ENCODE peak calls at places on chromosomes 5 and 9, in eight cellular contexts. M is HCT116, D is HepG2, Q is GM12878, P is K562, R is HL-60, I is Panc1, K is SK-N-SH. S is an unnamed sample.

GRCh38 chr9:77916410-77916819 is 115.2 kb downstream of the GNAQ start:
- DNase-seq in P (no peak), R (no peak), K (no peak), I (no peak), M (no peak), Q (peak), D (no peak), S (no peak)

GRCh38 chr9:86868611-86869010 is 78.7 kb downstream of the GAS1 start:
- DNase-seq in R (no peak), M (no peak), I (no peak), P (no peak), K (no peak), D (no peak), Q (no peak), S (no peak)

GRCh38 chr9:5563886-5564285 is 53.6 kb downstream of the PDCD1LG2 start:
- DNase-seq in K (no peak), M (no peak), D (no peak), I (no peak), P (no peak), R (no peak), Q (no peak), S (no peak)

GRCh38 chr5:79205965-79206364 is 30.0 kb upstream of the JMY start:
- DNase-seq in M (no peak), R (no peak), Q (no peak), K (no peak), I (no peak), D (no peak), P (no peak), S (no peak)

GRCh38 chr9:137973829-137974416 is 96.3 kb downstream of the CACNA1B start:
- DNase-seq in R (no peak), D (no peak), I (no peak), Q (no peak), K (no peak), P (no peak), M (no peak), S (no peak)

GRCh38 chr9:113626735-113627495 is 163.4 kb downstream of the RGS3 start:
- DNase-seq in R (no peak), K (no peak), Q (no peak), M (no peak), P (no peak), I (no peak), D (no peak), S (no peak)

GRCh38 chr5:138697720-138698360 is 55.4 kb upstream of the CTNNA1 start:
- DNase-seq in P (no peak), R (no peak), K (peak), I (no peak), Q (no peak), M (no peak), D (no peak), S (no peak)

GRCh38 chr9:89923961-89924504 is 319.2 kb downstream of the GADD45G start:
- DNase-seq in I (no peak), D (peak), M (no peak), K (no peak), Q (no peak), P (peak), R (no peak), S (peak)

GRCh38 chr5:54658014-54658413 is 140.5 kb downstream of the SNX18 start:
- DNase-seq in K (no peak), Q (no peak), M (no peak), I (no peak), P (no peak), R (no peak), D (no peak), S (no peak)

GRCh38 chr9:121718063-121718462 is 66.6 kb downstream of the DAB2IP start:
- DNase-seq in P (no peak), K (peak), M (no peak), Q (no peak), I (no peak), D (no peak), R (no peak), S (no peak)

GRCh38 chr5:162719720-162720119 is 652.1 kb downstream of the GABRG2 start:
- DNase-seq in D (no peak), P (no peak), K (no peak), M (no peak), Q (no peak), I (no peak), R (no peak), S (no peak)

GRCh38 chr9:6405371-6405770 is 7.6 kb upstream of the UHRF2 start:
- DNase-seq in R (peak), D (no peak), K (no peak), Q (no peak), I (no peak), P (no peak), M (no peak), S (no peak)

GRCh38 chr9:128790536-128790935 is 3.5 kb downstream of the TBC1D13 start:
- DNase-seq in D (no peak), I (no peak), P (no peak), M (no peak), K (no peak), Q (no peak), R (no peak), S (no peak)

GRCh38 chr5:172107606-172108005 is 80.4 kb downstream of the STK10 start:
- DNase-seq in M (no peak), I (no peak), P (no peak), Q (no peak), D (no peak), R (no peak), K (no peak), S (no peak)

GRCh38 chr5:116528519-116529234 is 45.9 kb downstream of the SEMA6A start:
- DNase-seq in K (peak), P (no peak), Q (no peak), M (no peak), I (no peak), R (no peak), D (no peak), S (no peak)

GRCh38 chr5:154829589-154830218 is 20.7 kb downstream of the FAXDC2 start:
- DNase-seq in M (peak), P (no peak), K (no peak), R (no peak), D (no peak), Q (no peak), I (no peak), S (no peak)

GRCh38 chr9:89955144-89955543 is 350.3 kb downstream of the GADD45G start:
- DNase-seq in P (no peak), R (no peak), K (no peak), M (no peak), I (no peak), Q (no peak), D (no peak), S (no peak)

GRCh38 chr5:13957032-13957645 is 12.7 kb upstream of the DNAH5 start:
- DNase-seq in P (peak), M (peak), Q (no peak), D (peak), K (peak), R (no peak), I (peak), S (peak)

GRCh38 chr5:103624035-103624461 is 61.5 kb upstream of the NUDT12 start:
- DNase-seq in D (no peak), P (no peak), R (no peak), K (no peak), M (no peak), I (no peak), Q (no peak), S (no peak)

GRCh38 chr5:2756211-2756746 is 4.8 kb upstream of the IRX2 start:
- DNase-seq in I (no peak), D (no peak), R (no peak), M (no peak), P (no peak), Q (no peak), K (no peak), S (peak)

GRCh38 chr5:154207204-154207603 is 16.7 kb downstream of the GALNT10 start:
- DNase-seq in D (peak), Q (no peak), P (no peak), M (no peak), K (no peak), I (no peak), R (no peak), S (no peak)

GRCh38 chr9:21688108-21689102 is 114.0 kb upstream of the MTAP start:
- DNase-seq in I (peak), P (no peak), R (no peak), K (no peak), Q (no peak), M (no peak), D (no peak), S (no peak)

GRCh38 chr9:21687351-21687750 is 115.1 kb upstream of the MTAP start:
- DNase-seq in M (no peak), R (no peak), I (no peak), Q (no peak), K (no peak), P (no peak), D (no peak), S (no peak)

GRCh38 chr9:21689851-21690250 is 112.6 kb upstream of the MTAP start:
- DNase-seq in P (no peak), K (no peak), R (no peak), D (no peak), Q (no peak), M (no peak), I (no peak), S (no peak)

GRCh38 chr9:21692390-21692789 is 110.0 kb upstream of the MTAP start:
- DNase-seq in P (no peak), I (no peak), R (no peak), Q (no peak), K (no peak), D (no peak), M (no peak), S (no peak)

DNA sequence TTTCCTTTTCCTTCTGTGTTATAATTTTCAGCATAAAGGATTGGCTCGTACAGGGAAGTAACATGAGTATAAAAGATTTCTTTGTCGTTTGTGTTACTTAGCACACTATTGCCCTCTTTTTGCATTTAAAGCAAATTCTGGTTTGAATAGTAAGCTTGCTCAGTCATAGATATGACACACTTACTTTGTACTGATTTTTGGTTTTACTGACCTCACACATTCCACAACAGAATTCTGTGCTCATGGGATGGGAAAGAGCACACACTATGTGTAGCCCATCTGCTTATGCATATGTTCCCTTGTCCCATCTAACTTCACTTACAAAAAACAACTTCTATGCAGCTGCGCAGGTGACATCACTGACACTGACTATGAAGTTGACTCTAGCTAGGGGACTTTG is 111.9 kb upstream of the MTAP start:
- DNase-seq in I (no peak), K (no peak), D (no peak), P (no peak), M (no peak), R (no peak), Q (no peak), S (no peak)
- H3K4me3 ChIP-seq in I (no peak), K (no peak), D (no peak), P (no peak), M (no peak), R (no peak), Q (no peak), S (no peak)

DNA sequence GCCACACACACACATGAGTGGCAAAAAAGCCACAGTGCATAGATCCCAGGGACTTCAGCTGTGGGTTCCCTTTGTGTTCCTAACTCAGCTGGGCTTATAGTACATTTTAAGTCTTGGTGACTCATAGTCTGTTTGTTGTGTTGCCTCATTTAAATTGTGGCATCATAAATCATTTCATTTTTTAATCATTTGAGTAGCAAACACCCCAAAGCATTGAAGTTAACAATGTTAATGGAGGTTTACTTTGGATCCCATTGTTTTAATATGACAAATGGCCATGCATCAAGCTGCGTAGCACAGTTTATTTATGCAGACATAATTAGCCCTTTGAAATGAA is 36.1 kb downstream of the PRDM6 start:
- DNase-seq in Q (no peak), R (no peak), M (no peak), D (no peak), I (no peak), K (no peak), P (no peak), S (no peak)
- TF ChIP-seq POLR2AphosphoS5 in Q (no peak), R (no peak), M (no peak), D (no peak), I (no peak), K (no peak), P (no peak), S (no peak)

DNA sequence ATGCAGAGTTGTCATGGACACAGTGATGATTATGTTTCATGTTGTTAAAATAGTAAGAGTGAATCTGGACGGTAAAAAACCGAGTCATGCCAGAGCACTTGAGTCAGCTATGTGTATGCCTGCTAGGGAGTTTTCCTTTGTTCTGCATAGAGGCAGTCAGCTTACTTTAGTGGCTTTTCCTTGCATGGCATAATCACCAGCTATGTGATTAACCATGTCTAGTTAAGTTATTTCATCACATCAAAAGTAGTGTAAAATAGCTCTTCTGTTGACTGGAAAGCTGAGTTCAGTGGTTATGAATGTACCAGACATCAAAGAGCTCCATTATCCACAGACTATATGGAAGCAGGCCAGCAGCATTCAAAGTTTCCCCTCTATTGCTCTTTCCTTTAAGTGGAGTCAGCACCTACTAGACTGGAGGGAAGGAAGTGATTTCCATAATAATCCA is 989.8 kb downstream of the TLE1 start:
- DNase-seq in Q (no peak), D (no peak), M (no peak), R (no peak), K (no peak), P (no peak), I (no peak), S (peak)
- TF ChIP-seq REST in Q (no peak), D (no peak), M (no peak), R (no peak), K (no peak), P (no peak), I (no peak), S (no peak)

GRCh38 chr5:135319928-135320606 is 79.0 kb downstream of the MACROH2A1 start:
- DNase-seq in P (no peak), I (no peak), Q (no peak), K (no peak), R (no peak), D (no peak), M (no peak), S (peak)

GRCh38 chr5:135318924-135319323 is 80.1 kb downstream of the MACROH2A1 start:
- DNase-seq in R (no peak), D (no peak), M (no peak), P (no peak), Q (no peak), K (no peak), I (no peak), S (no peak)

GRCh38 chr5:135318037-135318436 is 81.0 kb downstream of the MACROH2A1 start:
- DNase-seq in I (no peak), M (no peak), P (no peak), R (no peak), K (no peak), D (no peak), Q (no peak), S (no peak)

GRCh38 chr5:135320718-135321484 is 78.1 kb downstream of the MACROH2A1 start:
- DNase-seq in D (no peak), M (no peak), P (no peak), Q (no peak), I (no peak), R (no peak), K (no peak), S (no peak)

DNA sequence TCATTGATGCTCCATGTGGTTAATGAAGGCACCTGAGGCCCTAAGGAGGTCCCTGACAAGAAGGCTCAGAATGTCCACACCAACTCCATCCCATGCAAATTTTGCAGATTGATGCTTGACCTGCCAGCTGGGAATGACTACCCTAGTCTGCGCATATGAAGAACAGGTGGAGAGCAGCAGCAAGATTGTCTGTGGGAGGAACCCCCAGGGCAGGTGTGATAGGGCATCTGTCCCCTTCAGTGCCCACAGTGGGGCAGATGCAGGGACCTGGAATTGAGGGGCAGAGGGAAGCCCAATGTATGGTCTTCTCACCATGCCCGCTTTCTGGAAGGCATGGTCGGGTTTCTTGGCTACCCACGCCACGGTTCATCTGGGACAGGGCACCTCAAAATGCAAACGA is 79.6 kb downstream of the MACROH2A1 start:
- DNase-seq in M (no peak), R (no peak), P (no peak), Q (no peak), K (no peak), D (no peak), I (no peak), S (no peak)
- H3K4me3 ChIP-seq in M (no peak), R (no peak), P (no peak), Q (no peak), K (no peak), D (no peak), I (no peak), S (no peak)

DNA sequence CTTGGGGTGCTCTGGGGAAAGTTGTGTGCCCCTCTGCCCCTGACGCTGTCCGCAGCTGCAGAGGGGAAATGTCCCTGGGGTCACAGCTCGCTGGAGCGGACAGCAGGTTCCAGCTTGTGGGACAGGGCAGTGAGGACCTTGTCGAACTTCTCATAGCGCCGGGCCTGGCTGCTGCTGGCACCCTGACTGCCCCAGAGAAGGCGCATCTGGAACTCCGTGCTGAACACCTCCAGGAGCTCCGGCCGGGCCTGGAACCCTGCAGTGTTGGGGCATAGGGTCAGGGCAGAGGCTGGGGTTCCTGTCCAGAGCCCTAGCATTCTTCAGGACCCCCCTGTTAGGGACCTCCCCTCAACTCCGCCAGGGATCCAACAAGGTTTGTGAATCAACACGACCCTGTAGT is 3.6 kb upstream of the TOR2A start:
- DNase-seq in I (no peak), D (no peak), P (no peak), K (no peak), Q (no peak), M (no peak), R (no peak), S (no peak)
- TF ChIP-seq POLR2AphosphoS5 in I (no peak), D (no peak), P (no peak), K (no peak), Q (no peak), M (no peak), R (no peak), S (no peak)

GRCh38 chr9:35844628-35845301 is 15.7 kb downstream of the TMEM8B start:
- DNase-seq in K (no peak), I (no peak), P (no peak), R (peak), D (no peak), Q (peak), M (peak), S (peak)
- TF ChIP-seq REST in K (no peak), I (no peak), P (no peak), R (no peak), D (no peak), Q (no peak), M (no peak), S (no peak)

DNA sequence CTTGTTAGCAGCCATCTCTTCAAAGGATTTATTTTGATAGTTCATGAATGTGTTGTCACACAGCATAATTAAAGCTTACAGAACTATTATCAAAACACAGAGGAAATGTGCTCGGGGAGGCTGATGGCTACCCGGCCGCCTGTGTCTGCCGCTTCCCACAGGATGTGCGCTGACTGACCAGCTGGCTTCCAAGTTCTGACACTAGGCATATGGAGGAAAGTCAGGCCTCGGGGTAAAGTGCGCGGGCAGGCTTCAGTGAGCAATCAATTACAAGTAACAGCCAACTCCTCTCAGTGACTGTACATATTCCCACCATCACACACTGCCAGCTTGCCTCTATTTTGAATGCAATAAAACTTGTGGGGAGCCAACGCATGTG is 77.5 kb downstream of the EBF1 start:
- DNase-seq in M (no peak), I (no peak), Q (no peak), R (no peak), P (no peak), D (no peak), K (peak), S (no peak)
- H3K4me3 ChIP-seq in M (no peak), I (no peak), Q (no peak), R (no peak), P (no peak), D (no peak), K (no peak), S (no peak)

GRCh38 chr5:82605441-82605973 is 327.4 kb upstream of the RPS23 start:
- DNase-seq in K (no peak), D (no peak), R (no peak), P (no peak), M (no peak), Q (no peak), I (no peak), S (no peak)

GRCh38 chr5:82613886-82614285 is 335.7 kb upstream of the RPS23 start:
- DNase-seq in R (no peak), Q (no peak), P (no peak), M (no peak), K (no peak), D (no peak), I (no peak), S (no peak)

GRCh38 chr5:82614706-82615105 is 336.6 kb upstream of the RPS23 start:
- DNase-seq in Q (no peak), K (no peak), D (no peak), P (no peak), R (no peak), M (no peak), I (no peak), S (no peak)

DNA sequence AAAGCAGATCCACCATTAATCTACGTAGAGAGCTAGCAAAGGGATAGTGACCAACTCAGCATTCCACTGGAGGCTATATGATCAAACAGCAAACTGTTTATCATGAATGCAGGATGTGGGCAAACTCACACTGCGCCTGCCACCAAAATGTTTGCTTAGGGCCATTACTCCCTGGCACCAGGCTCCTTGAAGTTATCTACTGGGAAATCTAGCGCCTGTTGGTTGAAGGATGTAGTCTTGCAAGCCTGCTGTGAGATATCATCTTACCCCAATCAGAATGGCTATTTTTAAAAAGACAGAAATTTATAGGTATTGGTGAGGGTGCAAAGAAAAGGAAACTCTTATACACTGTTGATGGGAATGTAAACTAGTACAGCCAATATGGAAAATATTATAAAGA is 332.5 kb upstream of the RPS23 start:
- DNase-seq in D (no peak), R (no peak), M (no peak), K (no peak), P (no peak), I (no peak), Q (no peak), S (no peak)
- TF ChIP-seq POLR2AphosphoS5 in D (no peak), R (no peak), M (no peak), K (no peak), P (no peak), I (no peak), Q (no peak), S (no peak)